ENCODE peak calls at places on chromosomes 2 and 18, in four cellular contexts. V, X, N and Q are unnamed samples.

GRCh38 chr2:168432565-168433186 is 23.4 kb upstream of the CERS6 start:
- DNase-seq in X (no peak), V (no peak), N (no peak), Q (no peak)

GRCh38 chr2:188028739-188029138 is 262.9 kb upstream of the GULP1 start:
- DNase-seq in V (no peak), X (no peak), N (no peak), Q (no peak)

GRCh38 chr2:45891719-45892118 is 240.2 kb downstream of the PRKCE start:
- DNase-seq in X (no peak), V (no peak), N (no peak), Q (no peak)

GRCh38 chr2:44118257-44118656 is 50.4 kb upstream of the PPM1B start:
- DNase-seq in X (no peak), N (no peak), V (peak), Q (peak)

GRCh38 chr2:12606472-12607000 is 110.2 kb upstream of the TRIB2 start:
- DNase-seq in N (no peak), V (peak), X (no peak), Q (peak)

GRCh38 chr2:187233811-187234210 is 214.2 kb downstream of the CALCRL start:
- DNase-seq in X (peak), V (no peak), N (no peak), Q (no peak)

GRCh38 chr2:237533668-237534138 is 32.7 kb upstream of the PRLH start:
- DNase-seq in X (peak), V (peak), N (no peak), Q (no peak)

GRCh38 chr2:33765122-33765521 is 166.0 kb upstream of the FAM98A start:
- DNase-seq in N (no peak), V (no peak), X (no peak), Q (no peak)

GRCh38 chr2:130355578-130356431 is at the start of gene PTPN18:
- DNase-seq in N (no peak), X (peak), V (peak), Q (peak)

GRCh38 chr2:190840572-190841172 is 39.9 kb upstream of the GLS start:
- DNase-seq in V (no peak), X (no peak), N (no peak), Q (no peak)

GRCh38 chr2:2325538-2325937 is 5.5 kb downstream of the MYT1L start:
- DNase-seq in X (no peak), V (no peak), N (no peak), Q (no peak)

GRCh38 chr2:32798841-32799240 is 147.9 kb upstream of the LTBP1 start:
- DNase-seq in N (peak), X (no peak), V (peak), Q (no peak)

GRCh38 chr2:144456680-144457079 is 63.2 kb downstream of the ZEB2 start:
- DNase-seq in X (peak), N (peak), V (peak), Q (peak)

GRCh38 chr2:239579524-239580198 is 178.8 kb upstream of the HDAC4 start:
- DNase-seq in N (no peak), X (no peak), V (no peak), Q (no peak)

GRCh38 chr2:24313744-24314632 is 46.3 kb downstream of the ITSN2 start:
- DNase-seq in V (peak), N (peak), X (peak), Q (peak)

DNA sequence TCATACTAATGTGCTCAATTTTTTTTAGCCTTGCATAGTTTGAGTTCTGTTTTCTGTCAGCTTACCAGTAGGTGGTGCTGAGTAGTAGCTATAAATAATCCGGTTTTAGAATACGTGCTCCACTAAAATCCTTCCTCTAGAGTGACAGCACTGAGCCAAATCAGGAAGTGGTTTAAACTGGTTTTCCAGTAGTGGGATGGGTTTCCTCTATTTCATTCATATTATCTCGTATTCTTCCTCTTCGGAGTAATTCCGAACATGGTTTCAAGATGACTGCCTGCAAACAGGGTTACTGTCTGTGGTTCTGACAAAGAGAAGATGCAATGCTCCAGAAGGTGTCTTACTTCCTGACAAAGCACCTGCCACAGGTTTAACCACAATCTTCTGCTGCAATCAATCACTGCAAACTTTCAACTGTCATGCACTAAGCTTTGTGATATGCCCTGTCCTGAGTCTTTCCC is 496.9 kb upstream of the VRK2 start:
- DNase-seq in X (no peak), N (no peak), V (no peak), Q (peak)
- TF ChIP-seq CTCF in X (no peak), N (peak), V (peak), Q (peak)

GRCh38 chr2:99106905-99107304 is 34.6 kb upstream of the C2orf15 start:
- DNase-seq in V (no peak), N (no peak), X (no peak), Q (no peak)

GRCh38 chr2:99096728-99097127 is 44.8 kb upstream of the C2orf15 start:
- DNase-seq in N (no peak), X (no peak), V (no peak), Q (no peak)

GRCh38 chr2:99104006-99104405 is 37.5 kb upstream of the C2orf15 start:
- DNase-seq in V (no peak), N (no peak), X (no peak), Q (no peak)

GRCh38 chr2:99101697-99102096 is 39.8 kb upstream of the C2orf15 start:
- DNase-seq in V (no peak), N (no peak), X (no peak), Q (no peak)
- TF ChIP-seq CTCF in V (no peak), N (no peak), X (no peak), Q (peak)

GRCh38 chr2:105889046-105889445 is 144.3 kb downstream of the NCK2 start:
- DNase-seq in N (no peak), X (no peak), V (no peak), Q (no peak)
- TF ChIP-seq CTCF in N (no peak), X (no peak), V (no peak), Q (no peak)

GRCh38 chr18:59067873-59068272 is 71.8 kb upstream of the SEC11C start:
- DNase-seq in V (no peak), X (no peak), N (no peak), Q (no peak)
- TF ChIP-seq CTCF in V (peak), X (peak), N (peak), Q (peak)